ENCODE peak calls at places on chromosomes 4 and X, in seven cellular contexts. One of them, this sample, is unnamed.

GRCh38 chr4:76377922-76378321 is 43.0 kb downstream of the CCDC158 start:
- DNase-seq in adipocyte: peak; percentile 17
- DNase-seq in fibroblast of lung: peak; percentile 64
- DNase-seq in transverse colon: peak; percentile 60
- DNase-seq in astrocyte: peak; percentile 58
- DNase-seq in psoas muscle: no peak
- DNase-seq in bronchial epithelial cell: peak; percentile 33
- DNase-seq in this sample: peak; percentile 36

GRCh38 chrX:8189096-8189830 is 18.2 kb upstream of the VCX2 start:
- DNase-seq in transverse colon: no peak
- DNase-seq in bronchial epithelial cell: peak; percentile 77
- DNase-seq in fibroblast of lung: no peak
- DNase-seq in astrocyte: no peak
- DNase-seq in adipocyte: no peak
- DNase-seq in psoas muscle: no peak
- DNase-seq in this sample: no peak

GRCh38 chr4:133464311-133464710 is 315.2 kb downstream of the PCDH10 start:
- DNase-seq in psoas muscle: no peak
- DNase-seq in astrocyte: no peak
- DNase-seq in adipocyte: peak; percentile 29
- DNase-seq in bronchial epithelial cell: peak; percentile 8
- DNase-seq in transverse colon: no peak
- DNase-seq in fibroblast of lung: peak; percentile 2
- DNase-seq in this sample: peak; percentile 16

GRCh38 chr4:151356510-151356909 is 31.1 kb upstream of the SH3D19 start:
- DNase-seq in psoas muscle: no peak
- DNase-seq in bronchial epithelial cell: peak; percentile 81
- DNase-seq in fibroblast of lung: no peak
- DNase-seq in adipocyte: no peak
- DNase-seq in transverse colon: no peak
- DNase-seq in astrocyte: peak; percentile 12
- DNase-seq in this sample: peak; percentile 75

GRCh38 chrX:50638123-50638522 is 167.5 kb upstream of the DGKK start:
- DNase-seq in adipocyte: no peak
- DNase-seq in fibroblast of lung: peak; percentile 0
- DNase-seq in psoas muscle: peak; percentile 41
- DNase-seq in astrocyte: no peak
- DNase-seq in transverse colon: no peak
- DNase-seq in bronchial epithelial cell: no peak
- DNase-seq in this sample: no peak

GRCh38 chr4:33073811-33074210 is 2353.6 kb downstream of the PCDH7 start:
- DNase-seq in transverse colon: no peak
- DNase-seq in adipocyte: peak; percentile 74
- DNase-seq in astrocyte: peak; percentile 57
- DNase-seq in fibroblast of lung: peak; percentile 68
- DNase-seq in psoas muscle: no peak
- DNase-seq in bronchial epithelial cell: no peak
- DNase-seq in this sample: peak; percentile 13

GRCh38 chrX:82711432-82711831 is 796.7 kb upstream of the POU3F4 start:
- DNase-seq in adipocyte: no peak
- DNase-seq in psoas muscle: no peak
- DNase-seq in astrocyte: no peak
- DNase-seq in bronchial epithelial cell: peak; percentile 5
- DNase-seq in fibroblast of lung: peak; percentile 17
- DNase-seq in transverse colon: no peak
- DNase-seq in this sample: peak; percentile 41

GRCh38 chrX:19347916-19348315 is 4.2 kb downstream of the PDHA1 start:
- DNase-seq in transverse colon: no peak
- DNase-seq in adipocyte: no peak
- DNase-seq in bronchial epithelial cell: no peak
- DNase-seq in psoas muscle: no peak
- DNase-seq in astrocyte: no peak
- DNase-seq in fibroblast of lung: no peak
- DNase-seq in this sample: no peak

GRCh38 chr4:165834116-165834515 is 38.9 kb upstream of the TLL1 start:
- DNase-seq in transverse colon: no peak
- DNase-seq in psoas muscle: no peak
- DNase-seq in astrocyte: no peak
- DNase-seq in bronchial epithelial cell: no peak
- DNase-seq in fibroblast of lung: no peak
- DNase-seq in adipocyte: no peak
- DNase-seq in this sample: no peak

GRCh38 chr4:140116442-140117104 is 37.4 kb downstream of the MAML3 start:
- DNase-seq in psoas muscle: no peak
- DNase-seq in bronchial epithelial cell: peak; percentile 78
- DNase-seq in fibroblast of lung: no peak
- DNase-seq in adipocyte: no peak
- DNase-seq in astrocyte: peak; percentile 44
- DNase-seq in transverse colon: no peak
- DNase-seq in this sample: peak; percentile 70

GRCh38 chr4:148515248-148515647 is 73.0 kb upstream of the NR3C2 start:
- DNase-seq in transverse colon: no peak
- DNase-seq in psoas muscle: no peak
- DNase-seq in astrocyte: peak; percentile 45
- DNase-seq in bronchial epithelial cell: peak; percentile 83
- DNase-seq in adipocyte: no peak
- DNase-seq in fibroblast of lung: peak; percentile 41
- DNase-seq in this sample: peak; percentile 88

GRCh38 chrX:112846114-112846513 is 5.5 kb upstream of the AMOT start:
- DNase-seq in fibroblast of lung: no peak
- DNase-seq in adipocyte: no peak
- DNase-seq in astrocyte: no peak
- DNase-seq in transverse colon: peak; percentile 16
- DNase-seq in psoas muscle: no peak
- DNase-seq in bronchial epithelial cell: no peak
- DNase-seq in this sample: no peak

GRCh38 chrX:125998432-125998831 is 167.7 kb downstream of the DCAF12L2 start:
- DNase-seq in adipocyte: peak; percentile 0
- DNase-seq in psoas muscle: no peak
- DNase-seq in transverse colon: no peak
- DNase-seq in astrocyte: no peak
- DNase-seq in fibroblast of lung: no peak
- DNase-seq in bronchial epithelial cell: no peak
- DNase-seq in this sample: peak; percentile 47

GRCh38 chrX:135484636-135485289 is 35.7 kb upstream of the INTS6L start:
- DNase-seq in psoas muscle: no peak
- DNase-seq in fibroblast of lung: peak; percentile 67
- DNase-seq in adipocyte: peak; percentile 68
- DNase-seq in bronchial epithelial cell: peak; percentile 46
- DNase-seq in transverse colon: no peak
- DNase-seq in astrocyte: peak; percentile 56
- DNase-seq in this sample: peak; percentile 55

GRCh38 chr4:3868146-3868840 is 102.1 kb downstream of the ADRA2C start:
- DNase-seq in adipocyte: peak; percentile 34
- DNase-seq in fibroblast of lung: peak; percentile 4
- DNase-seq in astrocyte: no peak
- DNase-seq in psoas muscle: no peak
- DNase-seq in bronchial epithelial cell: no peak
- DNase-seq in transverse colon: no peak
- DNase-seq in this sample: peak; percentile 23

GRCh38 chrX:100648601-100649417 is 4.8 kb downstream of the SRPX2 start:
- DNase-seq in bronchial epithelial cell: peak; percentile 54
- DNase-seq in transverse colon: peak; percentile 20
- DNase-seq in psoas muscle: peak; percentile 25
- DNase-seq in fibroblast of lung: peak; percentile 85
- DNase-seq in astrocyte: peak; percentile 71
- DNase-seq in adipocyte: peak; percentile 70
- DNase-seq in this sample: peak; percentile 57

GRCh38 chrX:77427586-77427985 is 19.6 kb upstream of the FGF16 start:
- DNase-seq in astrocyte: no peak
- DNase-seq in transverse colon: no peak
- DNase-seq in fibroblast of lung: no peak
- DNase-seq in adipocyte: no peak
- DNase-seq in psoas muscle: no peak
- DNase-seq in bronchial epithelial cell: no peak
- DNase-seq in this sample: no peak

GRCh38 chrX:109890910-109891502 is 111.9 kb upstream of the TMEM164 start:
- DNase-seq in fibroblast of lung: peak; percentile 66
- DNase-seq in psoas muscle: peak; percentile 35
- DNase-seq in bronchial epithelial cell: peak; percentile 37
- DNase-seq in astrocyte: peak; percentile 18
- DNase-seq in transverse colon: peak; percentile 49
- DNase-seq in adipocyte: peak; percentile 78
- DNase-seq in this sample: peak; percentile 74

GRCh38 chrX:39174761-39175417 is 373.6 kb downstream of the MID1IP1 start:
- DNase-seq in transverse colon: peak; percentile 46
- DNase-seq in astrocyte: no peak
- DNase-seq in adipocyte: no peak
- DNase-seq in fibroblast of lung: no peak
- DNase-seq in psoas muscle: no peak
- DNase-seq in bronchial epithelial cell: no peak
- DNase-seq in this sample: peak; percentile 4

GRCh38 chrX:136687457-136687856 is 39.5 kb downstream of the CD40LG start:
- DNase-seq in adipocyte: no peak
- DNase-seq in psoas muscle: no peak
- DNase-seq in fibroblast of lung: no peak
- DNase-seq in transverse colon: no peak
- DNase-seq in astrocyte: no peak
- DNase-seq in bronchial epithelial cell: no peak
- DNase-seq in this sample: no peak

GRCh38 chrX:40855932-40856515 is 120.7 kb upstream of the MED14 start:
- DNase-seq in bronchial epithelial cell: no peak
- DNase-seq in adipocyte: no peak
- DNase-seq in transverse colon: no peak
- DNase-seq in fibroblast of lung: no peak
- DNase-seq in psoas muscle: no peak
- DNase-seq in astrocyte: no peak
- DNase-seq in this sample: no peak

GRCh38 chrX:53048169-53049126 is at the start of gene GPR173:
- DNase-seq in fibroblast of lung: peak; percentile 75
- DNase-seq in adipocyte: peak; percentile 78
- DNase-seq in astrocyte: peak; percentile 62
- DNase-seq in bronchial epithelial cell: no peak
- DNase-seq in transverse colon: peak; percentile 21
- DNase-seq in psoas muscle: peak; percentile 49
- DNase-seq in this sample: peak; percentile 49

GRCh38 chrX:117996918-117997480 is 119.6 kb downstream of the KLHL13 start:
- DNase-seq in adipocyte: peak; percentile 45
- DNase-seq in psoas muscle: no peak
- DNase-seq in transverse colon: no peak
- DNase-seq in astrocyte: no peak
- DNase-seq in bronchial epithelial cell: peak; percentile 83
- DNase-seq in fibroblast of lung: peak; percentile 23
- DNase-seq in this sample: peak; percentile 65

GRCh38 chr4:24701683-24702082 is 93.7 kb upstream of the SOD3 start:
- DNase-seq in adipocyte: no peak
- DNase-seq in transverse colon: no peak
- DNase-seq in astrocyte: no peak
- DNase-seq in bronchial epithelial cell: no peak
- DNase-seq in fibroblast of lung: no peak
- DNase-seq in psoas muscle: no peak
- DNase-seq in this sample: no peak

GRCh38 chr4:14070289-14070880 is 442.9 kb upstream of the BOD1L1 start:
- DNase-seq in astrocyte: no peak
- DNase-seq in adipocyte: no peak
- DNase-seq in transverse colon: no peak
- DNase-seq in bronchial epithelial cell: no peak
- DNase-seq in psoas muscle: no peak
- DNase-seq in fibroblast of lung: no peak
- DNase-seq in this sample: no peak

GRCh38 chr4:119498520-119498919 is 130.1 kb downstream of the PDE5A start:
- DNase-seq in psoas muscle: no peak
- DNase-seq in adipocyte: peak; percentile 53
- DNase-seq in bronchial epithelial cell: no peak
- DNase-seq in astrocyte: no peak
- DNase-seq in fibroblast of lung: peak; percentile 59
- DNase-seq in transverse colon: no peak
- DNase-seq in this sample: no peak
- H3K36me3 ChIP-seq in psoas muscle: peaks cover 96% of the 10 kb centered on the region
- H3K36me3 ChIP-seq in adipocyte: peaks cover 78% of the 10 kb centered on the region
- H3K36me3 ChIP-seq in bronchial epithelial cell: no peaks in the 10 kb centered on the region
- H3K36me3 ChIP-seq in astrocyte: peaks cover 33% of the 10 kb centered on the region
- H3K36me3 ChIP-seq in fibroblast of lung: peaks cover 15% of the 10 kb centered on the region
- H3K36me3 ChIP-seq in transverse colon: no peaks in the 10 kb centered on the region
- H3K36me3 ChIP-seq in this sample: peaks cover 16% of the 10 kb centered on the region

DNA sequence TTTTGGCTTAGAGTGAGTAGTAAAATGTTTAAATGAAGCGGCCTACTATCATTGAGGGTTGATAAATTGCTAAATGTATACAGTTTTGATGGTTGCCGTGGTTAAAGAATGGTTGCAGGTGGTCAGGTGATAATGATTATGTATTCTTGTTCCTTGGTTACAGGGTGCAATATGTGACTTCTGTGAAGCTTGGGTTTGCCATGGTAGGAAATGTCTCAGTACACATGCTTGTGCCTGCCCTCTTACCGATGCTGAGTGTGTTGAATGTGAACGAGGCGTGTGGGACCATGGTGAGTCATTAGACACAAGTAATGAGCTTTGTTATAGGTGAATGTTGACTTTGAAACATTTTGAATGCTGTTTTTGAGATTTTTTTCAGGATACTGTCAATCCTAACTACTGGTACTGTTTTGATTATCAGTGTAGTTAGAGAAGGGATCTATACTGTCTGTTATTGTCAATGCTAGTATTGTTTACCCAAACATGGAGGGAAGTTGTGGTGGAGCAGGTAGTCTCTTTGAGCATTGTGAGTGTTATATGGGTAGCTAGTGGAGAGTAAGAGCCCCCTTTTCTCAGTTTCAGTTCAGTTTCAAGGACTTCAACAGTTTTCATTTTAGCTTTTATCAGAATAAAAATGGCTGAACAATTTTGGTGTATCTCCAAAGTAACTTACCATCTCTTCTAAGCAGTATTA is 8.9 kb downstream of the ZNF330 start:
- DNase-seq in astrocyte: no peak
- DNase-seq in fibroblast of lung: no peak
- DNase-seq in transverse colon: no peak
- DNase-seq in psoas muscle: no peak
- DNase-seq in adipocyte: no peak
- DNase-seq in bronchial epithelial cell: peak; percentile 86
- DNase-seq in this sample: no peak
- H3K36me3 ChIP-seq in astrocyte: peaks cover 57% of the 10 kb centered on the region
- H3K36me3 ChIP-seq in fibroblast of lung: peaks cover 4% of the 10 kb centered on the region
- H3K36me3 ChIP-seq in transverse colon: no peaks in the 10 kb centered on the region
- H3K36me3 ChIP-seq in psoas muscle: peaks cover 98% of the 10 kb centered on the region
- H3K36me3 ChIP-seq in adipocyte: peaks cover 98% of the 10 kb centered on the region
- H3K36me3 ChIP-seq in bronchial epithelial cell: peaks cover 12% of the 10 kb centered on the region
- H3K36me3 ChIP-seq in this sample: peaks cover 77% of the 10 kb centered on the region

DNA sequence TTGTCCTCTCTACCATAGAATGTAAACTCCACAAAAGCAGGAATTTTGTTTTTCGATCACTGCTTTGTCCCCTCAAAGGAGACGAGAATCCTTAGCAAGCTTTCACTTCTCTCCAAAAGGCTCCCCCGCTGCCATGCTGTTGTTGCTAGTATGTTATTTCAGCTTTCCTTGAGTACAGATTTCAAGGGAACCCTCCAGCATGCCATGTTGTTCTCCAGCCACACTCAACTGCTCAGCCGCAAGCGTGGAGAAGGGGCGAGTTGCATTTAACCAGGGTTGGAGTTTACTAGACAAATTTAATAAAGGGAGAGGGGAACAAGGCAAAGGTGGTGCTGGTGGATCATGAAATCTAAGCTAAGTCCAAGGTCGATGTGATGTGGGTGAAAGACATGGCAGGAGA is 23.1 kb downstream of the NSDHL start:
- DNase-seq in astrocyte: no peak
- DNase-seq in adipocyte: no peak
- DNase-seq in bronchial epithelial cell: no peak
- DNase-seq in psoas muscle: no peak
- DNase-seq in transverse colon: no peak
- DNase-seq in fibroblast of lung: no peak
- DNase-seq in this sample: no peak
- H3K36me3 ChIP-seq in astrocyte: peaks cover 4% of the 10 kb centered on the region
- H3K36me3 ChIP-seq in adipocyte: peaks cover 76% of the 10 kb centered on the region
- H3K36me3 ChIP-seq in bronchial epithelial cell: peaks cover 6% of the 10 kb centered on the region
- H3K36me3 ChIP-seq in psoas muscle: peaks cover 10% of the 10 kb centered on the region
- H3K36me3 ChIP-seq in transverse colon: no peaks in the 10 kb centered on the region
- H3K36me3 ChIP-seq in fibroblast of lung: no peaks in the 10 kb centered on the region
- H3K36me3 ChIP-seq in this sample: peaks cover 2% of the 10 kb centered on the region

GRCh38 chr4:154341448-154341847 is 150.2 kb downstream of the DCHS2 start:
- DNase-seq in adipocyte: no peak
- DNase-seq in fibroblast of lung: no peak
- DNase-seq in psoas muscle: no peak
- DNase-seq in bronchial epithelial cell: no peak
- DNase-seq in transverse colon: no peak
- DNase-seq in astrocyte: no peak
- DNase-seq in this sample: no peak
- H3K36me3 ChIP-seq in adipocyte: no peaks in the 10 kb centered on the region
- H3K36me3 ChIP-seq in fibroblast of lung: no peaks in the 10 kb centered on the region
- H3K36me3 ChIP-seq in psoas muscle: no peaks in the 10 kb centered on the region
- H3K36me3 ChIP-seq in bronchial epithelial cell: no peaks in the 10 kb centered on the region
- H3K36me3 ChIP-seq in transverse colon: no peaks in the 10 kb centered on the region
- H3K36me3 ChIP-seq in astrocyte: no peaks in the 10 kb centered on the region
- H3K36me3 ChIP-seq in this sample: no peaks in the 10 kb centered on the region

This sample was measured in PC-3.